ENCODE peak calls at places on chromosomes 4 and X, in five cellular contexts. H is CD4-positive, alpha-beta T cell; D is non-pigmented ciliary epithelial cell; V is body of pancreas; U is kidney tubule cell. S is an unnamed sample.

GRCh38 chrX:16212024-16212423 is 44.7 kb downstream of the MAGEB17 start:
- DNase-seq in H (no peak), D (no peak), V (no peak), U (peak), S (no peak)

GRCh38 chr4:182876427-182876826 is 40.8 kb downstream of the DCTD start:
- DNase-seq in H (no peak), D (no peak), V (no peak), U (no peak), S (no peak)

GRCh38 chrX:9130031-9130430 is 96.1 kb upstream of the FAM9B start:
- DNase-seq in H (no peak), D (no peak), V (no peak), U (no peak), S (no peak)

GRCh38 chrX:2705036-2705435 is 13.9 kb downstream of the CD99 start:
- DNase-seq in H (no peak), D (no peak), V (peak), U (no peak), S (no peak)

GRCh38 chrX:56113785-56114436 is 118.2 kb upstream of the KLF8 start:
- DNase-seq in H (no peak), D (no peak), V (no peak), U (peak), S (no peak)

GRCh38 chr4:47167391-47167790 is 136.0 kb downstream of the GABRB1 start:
- DNase-seq in H (no peak), D (no peak), V (no peak), U (peak), S (no peak)

GRCh38 chr4:178671766-178672165 is 1229.5 kb upstream of the AGA start:
- DNase-seq in H (no peak), D (no peak), V (no peak), U (no peak), S (no peak)

GRCh38 chrX:111086521-111087127 is 9.4 kb upstream of the PAK3 start:
- DNase-seq in H (no peak), D (no peak), V (no peak), U (no peak), S (no peak)

GRCh38 chrX:132631579-132632232 is 142.9 kb upstream of the MBNL3 start:
- DNase-seq in H (no peak), D (no peak), V (no peak), U (peak), S (no peak)

GRCh38 chr4:95428216-95429085 is 120.3 kb downstream of the UNC5C start:
- DNase-seq in H (no peak), D (no peak), V (no peak), U (no peak), S (no peak)

GRCh38 chrX:7889680-7890079 is 37.5 kb downstream of the PNPLA4 start:
- DNase-seq in H (no peak), D (peak), V (no peak), U (peak), S (no peak)

GRCh38 chrX:36577006-36577405 is 431.2 kb upstream of the FAM47C start:
- DNase-seq in H (no peak), D (no peak), V (no peak), U (no peak), S (no peak)

S was measured in NCI-H1092.